ENCODE peak calls at places on chromosomes 4 and X, in six cellular contexts. One of them, this sample, is unnamed.

GRCh38 chrX:10326578-10326977 is 169.8 kb downstream of the CLCN4 start:
- DNase-seq in fibroblast of pulmonary artery: peak
- DNase-seq in AG04450: no peak
- DNase-seq in tibial artery: no peak
- DNase-seq in right lobe of liver: peak
- DNase-seq in SJSA1: no peak
- DNase-seq in this sample: no peak

GRCh38 chr4:56132835-56133234 is 184.1 kb downstream of the CEP135 start:
- DNase-seq in fibroblast of pulmonary artery: no peak
- DNase-seq in AG04450: no peak
- DNase-seq in tibial artery: no peak
- DNase-seq in right lobe of liver: no peak
- DNase-seq in SJSA1: no peak
- DNase-seq in this sample: no peak

GRCh38 chrX:124289443-124289842 is 43.0 kb upstream of the TEX13D start:
- DNase-seq in fibroblast of pulmonary artery: no peak
- DNase-seq in AG04450: no peak
- DNase-seq in tibial artery: no peak
- DNase-seq in right lobe of liver: no peak
- DNase-seq in SJSA1: no peak
- DNase-seq in this sample: no peak

GRCh38 chr4:184896868-184897715 is 71.3 kb upstream of the ACSL1 start:
- DNase-seq in fibroblast of pulmonary artery: no peak
- DNase-seq in AG04450: no peak
- DNase-seq in tibial artery: no peak
- DNase-seq in right lobe of liver: peak
- DNase-seq in SJSA1: no peak
- DNase-seq in this sample: no peak

GRCh38 chr4:188270273-188271069 is 131.2 kb downstream of the TRIML1 start:
- DNase-seq in fibroblast of pulmonary artery: no peak
- DNase-seq in AG04450: no peak
- DNase-seq in tibial artery: no peak
- DNase-seq in right lobe of liver: no peak
- DNase-seq in SJSA1: no peak
- DNase-seq in this sample: no peak

GRCh38 chrX:32116047-32116446 is 1044.2 kb upstream of the FTHL17 start:
- DNase-seq in fibroblast of pulmonary artery: no peak
- DNase-seq in AG04450: no peak
- DNase-seq in tibial artery: no peak
- DNase-seq in right lobe of liver: no peak
- DNase-seq in SJSA1: no peak
- DNase-seq in this sample: no peak

GRCh38 chr4:120922390-120923200 is at the start of gene PRDM5:
- DNase-seq in fibroblast of pulmonary artery: peak
- DNase-seq in AG04450: no peak
- DNase-seq in tibial artery: peak
- DNase-seq in right lobe of liver: peak
- DNase-seq in SJSA1: peak
- DNase-seq in this sample: no peak

GRCh38 chr4:163157157-163157556 is 9.5 kb downstream of the NAF1 start:
- DNase-seq in fibroblast of pulmonary artery: peak
- DNase-seq in AG04450: peak
- DNase-seq in tibial artery: no peak
- DNase-seq in right lobe of liver: no peak
- DNase-seq in SJSA1: no peak
- DNase-seq in this sample: no peak

GRCh38 chr4:62117879-62118278 is 917.8 kb downstream of the ADGRL3 start:
- DNase-seq in fibroblast of pulmonary artery: no peak
- DNase-seq in AG04450: no peak
- DNase-seq in tibial artery: no peak
- DNase-seq in right lobe of liver: no peak
- DNase-seq in SJSA1: no peak
- DNase-seq in this sample: no peak

GRCh38 chrX:38987135-38987780 is 186.0 kb downstream of the MID1IP1 start:
- DNase-seq in fibroblast of pulmonary artery: no peak
- DNase-seq in AG04450: no peak
- DNase-seq in tibial artery: no peak
- DNase-seq in right lobe of liver: no peak
- DNase-seq in SJSA1: no peak
- DNase-seq in this sample: no peak

GRCh38 chr4:144644368-144645101 is 1.4 kb upstream of the HHIP start:
- DNase-seq in fibroblast of pulmonary artery: peak
- DNase-seq in AG04450: no peak
- DNase-seq in tibial artery: no peak
- DNase-seq in right lobe of liver: no peak
- DNase-seq in SJSA1: no peak
- DNase-seq in this sample: peak
- H3K4me3 ChIP-seq in fibroblast of pulmonary artery: peak
- H3K4me3 ChIP-seq in AG04450: peak
- H3K4me3 ChIP-seq in tibial artery: no peak
- H3K4me3 ChIP-seq in right lobe of liver: no peak
- H3K4me3 ChIP-seq in SJSA1: no peak
- H3K4me3 ChIP-seq in this sample: peak

DNA sequence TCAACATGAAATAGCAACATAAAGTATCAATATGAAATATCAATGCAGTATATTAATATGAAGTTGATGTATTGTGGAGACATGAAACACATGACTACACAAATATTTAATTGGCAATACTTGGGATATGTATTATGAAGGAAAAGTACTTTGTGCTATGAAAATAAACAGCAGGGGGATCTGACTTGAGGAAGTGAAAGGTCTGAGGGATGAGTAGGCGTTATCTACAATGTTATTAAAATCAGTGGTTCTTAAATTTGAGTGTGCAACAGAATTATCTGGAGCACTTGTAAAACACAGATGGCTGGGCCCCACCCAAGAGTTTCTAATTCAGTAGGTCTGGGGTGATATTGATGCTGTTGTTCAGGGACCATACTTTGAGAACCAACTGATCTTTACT is 27.4 kb upstream of the ARX start:
- DNase-seq in fibroblast of pulmonary artery: no peak
- DNase-seq in AG04450: no peak
- DNase-seq in tibial artery: no peak
- DNase-seq in right lobe of liver: no peak
- DNase-seq in SJSA1: no peak
- DNase-seq in this sample: no peak
- H3K4me3 ChIP-seq in fibroblast of pulmonary artery: no peak
- H3K4me3 ChIP-seq in AG04450: no peak
- H3K4me3 ChIP-seq in tibial artery: no peak
- H3K4me3 ChIP-seq in right lobe of liver: no peak
- H3K4me3 ChIP-seq in SJSA1: no peak
- H3K4me3 ChIP-seq in this sample: no peak

GRCh38 chr4:24078347-24078962 is 188.6 kb upstream of the PPARGC1A start:
- DNase-seq in fibroblast of pulmonary artery: no peak
- DNase-seq in AG04450: no peak
- DNase-seq in tibial artery: no peak
- DNase-seq in right lobe of liver: no peak
- DNase-seq in SJSA1: no peak
- DNase-seq in this sample: no peak

GRCh38 chr4:24076811-24077210 is 187.0 kb upstream of the PPARGC1A start:
- DNase-seq in fibroblast of pulmonary artery: no peak
- DNase-seq in AG04450: no peak
- DNase-seq in tibial artery: no peak
- DNase-seq in right lobe of liver: no peak
- DNase-seq in SJSA1: no peak
- DNase-seq in this sample: no peak

DNA sequence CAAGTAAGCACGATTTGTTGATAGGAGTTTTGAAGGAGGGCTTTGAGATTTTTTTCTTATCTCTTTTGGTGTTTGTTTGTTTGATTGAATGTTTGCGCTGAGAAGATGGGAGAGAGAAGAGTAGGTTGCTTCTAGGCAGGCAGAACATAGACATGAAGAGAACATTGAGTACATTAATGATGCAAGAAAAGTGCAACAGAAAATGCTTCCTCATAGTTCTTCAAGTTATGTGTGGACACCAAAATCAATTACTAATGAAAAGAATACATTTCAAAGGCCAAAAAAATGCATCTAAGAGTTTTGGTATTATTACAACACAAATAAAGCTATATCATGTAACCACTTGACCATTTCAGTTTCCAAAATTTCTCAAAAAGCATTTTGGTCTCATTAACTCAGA is 191.0 kb upstream of the PPARGC1A start:
- DNase-seq in fibroblast of pulmonary artery: no peak
- DNase-seq in AG04450: no peak
- DNase-seq in tibial artery: no peak
- DNase-seq in right lobe of liver: no peak
- DNase-seq in SJSA1: no peak
- DNase-seq in this sample: no peak
- H3K4me3 ChIP-seq in fibroblast of pulmonary artery: no peak
- H3K4me3 ChIP-seq in AG04450: no peak
- H3K4me3 ChIP-seq in tibial artery: no peak
- H3K4me3 ChIP-seq in right lobe of liver: no peak
- H3K4me3 ChIP-seq in SJSA1: no peak
- H3K4me3 ChIP-seq in this sample: no peak

DNA sequence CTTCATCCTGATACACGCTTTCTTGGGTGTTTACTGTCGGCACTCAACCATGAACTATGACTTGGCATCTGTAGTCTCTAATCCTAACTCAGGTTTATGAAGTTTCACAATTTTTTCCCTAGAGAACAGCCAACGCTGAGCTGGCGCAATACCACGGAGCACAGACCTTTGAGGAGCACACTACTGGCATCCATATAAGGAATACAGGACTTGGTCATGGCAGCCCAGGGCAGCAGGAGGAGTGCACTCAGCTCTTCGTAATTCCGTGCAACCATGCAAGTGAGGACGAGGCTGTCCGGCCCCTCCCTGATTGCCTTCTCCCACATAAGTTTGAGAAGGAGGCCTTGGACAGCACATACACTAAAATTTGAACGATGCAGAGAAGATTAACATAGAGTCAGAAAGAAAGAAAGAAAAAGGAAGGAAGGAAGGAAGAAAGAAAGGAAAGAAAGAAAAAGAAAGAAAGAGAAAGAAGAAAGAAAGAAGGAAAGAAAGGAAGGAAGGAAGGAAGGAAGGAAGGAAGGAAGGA is 41.0 kb upstream of the PDLIM5 start:
- DNase-seq in fibroblast of pulmonary artery: peak
- DNase-seq in AG04450: no peak
- DNase-seq in tibial artery: peak
- DNase-seq in right lobe of liver: peak
- DNase-seq in SJSA1: no peak
- DNase-seq in this sample: no peak
- H3K4me3 ChIP-seq in fibroblast of pulmonary artery: no peak
- H3K4me3 ChIP-seq in AG04450: no peak
- H3K4me3 ChIP-seq in tibial artery: peak
- H3K4me3 ChIP-seq in right lobe of liver: no peak
- H3K4me3 ChIP-seq in SJSA1: no peak
- H3K4me3 ChIP-seq in this sample: no peak

GRCh38 chr4:48194986-48195773 is 61.1 kb upstream of the TXK start:
- DNase-seq in fibroblast of pulmonary artery: no peak
- DNase-seq in AG04450: no peak
- DNase-seq in tibial artery: no peak
- DNase-seq in right lobe of liver: no peak
- DNase-seq in SJSA1: no peak
- DNase-seq in this sample: no peak

GRCh38 chr4:48197643-48198237 is 63.7 kb upstream of the TXK start:
- DNase-seq in fibroblast of pulmonary artery: no peak
- DNase-seq in AG04450: no peak
- DNase-seq in tibial artery: no peak
- DNase-seq in right lobe of liver: no peak
- DNase-seq in SJSA1: no peak
- DNase-seq in this sample: no peak

GRCh38 chr4:48193921-48194320 is 59.9 kb upstream of the TXK start:
- DNase-seq in fibroblast of pulmonary artery: no peak
- DNase-seq in AG04450: no peak
- DNase-seq in tibial artery: no peak
- DNase-seq in right lobe of liver: no peak
- DNase-seq in SJSA1: no peak
- DNase-seq in this sample: no peak

GRCh38 chr4:48195853-48196252 is 61.8 kb upstream of the TXK start:
- DNase-seq in fibroblast of pulmonary artery: no peak
- DNase-seq in AG04450: no peak
- DNase-seq in tibial artery: no peak
- DNase-seq in right lobe of liver: no peak
- DNase-seq in SJSA1: no peak
- DNase-seq in this sample: no peak

DNA sequence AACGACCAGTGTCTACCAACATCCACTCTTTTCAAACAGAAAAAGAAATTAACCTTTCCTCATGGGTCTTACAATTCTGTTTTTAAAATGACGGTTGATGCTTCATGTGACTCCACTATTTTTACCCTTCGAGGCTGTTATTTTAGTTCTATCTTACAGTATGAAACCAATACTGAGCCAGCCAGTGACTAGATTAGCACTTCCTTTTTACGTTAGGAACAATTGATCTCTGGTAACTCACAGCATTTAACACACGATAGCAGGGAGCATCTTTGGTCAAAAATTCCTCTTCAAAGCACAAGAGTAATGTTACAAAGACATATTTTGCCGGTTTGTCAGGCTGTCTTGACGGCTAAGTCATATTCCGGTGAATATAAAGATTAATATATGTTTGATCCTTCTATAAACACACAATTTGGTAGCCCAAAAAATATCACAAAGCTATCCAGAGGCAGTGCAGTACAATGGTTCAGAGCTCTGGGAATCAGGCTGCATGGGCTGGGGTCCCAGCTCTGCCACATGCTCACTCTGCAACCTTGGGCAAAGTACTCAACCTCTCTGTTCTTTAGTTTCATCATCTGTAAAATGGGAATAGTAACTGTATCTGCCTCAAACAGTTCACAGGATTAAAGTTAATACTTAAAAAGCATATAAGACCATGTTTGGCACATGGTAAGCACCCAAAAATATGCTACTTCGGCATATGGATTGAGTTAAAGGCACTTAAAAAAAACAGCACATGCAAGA is 62.9 kb upstream of the TXK start:
- DNase-seq in fibroblast of pulmonary artery: no peak
- DNase-seq in AG04450: no peak
- DNase-seq in tibial artery: no peak
- DNase-seq in right lobe of liver: no peak
- DNase-seq in SJSA1: no peak
- DNase-seq in this sample: no peak
- H3K4me3 ChIP-seq in fibroblast of pulmonary artery: no peak
- H3K4me3 ChIP-seq in AG04450: no peak
- H3K4me3 ChIP-seq in tibial artery: no peak
- H3K4me3 ChIP-seq in right lobe of liver: no peak
- H3K4me3 ChIP-seq in SJSA1: no peak
- H3K4me3 ChIP-seq in this sample: no peak

GRCh38 chr4:76074995-76075600 is 589 bp downstream of the ART3 start:
- DNase-seq in fibroblast of pulmonary artery: no peak
- DNase-seq in AG04450: no peak
- DNase-seq in tibial artery: no peak
- DNase-seq in right lobe of liver: no peak
- DNase-seq in SJSA1: no peak
- DNase-seq in this sample: no peak
- H3K4me3 ChIP-seq in fibroblast of pulmonary artery: no peak
- H3K4me3 ChIP-seq in AG04450: no peak
- H3K4me3 ChIP-seq in tibial artery: no peak
- H3K4me3 ChIP-seq in right lobe of liver: no peak
- H3K4me3 ChIP-seq in SJSA1: no peak
- H3K4me3 ChIP-seq in this sample: no peak